ENCODE peak calls at places on chromosome 22, in four cellular contexts. P, J, I and T are unnamed samples. For H3K79me1, the result is how much of the 10 kb centered on the place peaks cover.

GRCh38 chr22:46374663-46375474 is 39.4 kb downstream of the TRMU start:
- DNase-seq in J (no peak), I (no peak), P (no peak), T (no peak)

GRCh38 chr22:26536056-26536761 is 23.9 kb upstream of the TFIP11 start:
- DNase-seq in P (no peak), J (no peak), I (no peak), T (no peak)

GRCh38 chr22:32531228-32531627 is 56.6 kb downstream of the FBXO7 start:
- DNase-seq in J (no peak), I (no peak), P (no peak), T (no peak)

GRCh38 chr22:35630387-35630793 is 13.3 kb upstream of the MB start:
- DNase-seq in P (peak), J (no peak), I (peak), T (peak)

GRCh38 chr22:30301995-30302809 is 12.9 kb upstream of the CASTOR1 start:
- DNase-seq in I (peak), J (no peak), P (no peak), T (no peak)

GRCh38 chr22:17830041-17830961 is 56.0 kb upstream of the BID start:
- DNase-seq in P (peak), J (peak), I (peak), T (peak)

GRCh38 chr22:26086359-26086758 is 82.9 kb upstream of the SEZ6L start:
- DNase-seq in P (peak), I (no peak), J (no peak), T (no peak)

GRCh38 chr22:49301398-49302149 is 526.1 kb downstream of the BRD1 start:
- DNase-seq in I (no peak), P (no peak), J (peak), T (peak)

GRCh38 chr22:32073823-32074380 is 30.8 kb downstream of the SLC5A1 start:
- DNase-seq in P (no peak), J (no peak), I (no peak), T (no peak)

GRCh38 chr22:50530280-50530856 is 556 bp upstream of the TYMP start:
- DNase-seq in I (peak), P (no peak), J (peak), T (peak)

GRCh38 chr22:22853713-22854112 is 33.9 kb upstream of the IGLL5 start:
- DNase-seq in I (no peak), P (no peak), J (no peak), T (no peak)

GRCh38 chr22:46090631-46091201 is 59.6 kb upstream of the PPARA start:
- DNase-seq in I (peak), J (no peak), P (no peak), T (no peak)

GRCh38 chr22:18048041-18048440 is 23.7 kb upstream of the MICAL3 start:
- DNase-seq in P (no peak), J (no peak), I (no peak), T (no peak)

GRCh38 chr22:27802389-27803079 is 978 bp upstream of the MN1 start:
- DNase-seq in J (no peak), P (no peak), I (no peak), T (no peak)

GRCh38 chr22:46233231-46233630 is 16.9 kb downstream of the CDPF1 start:
- DNase-seq in P (no peak), J (no peak), I (peak), T (no peak)

GRCh38 chr22:32286290-32286840 is 31.2 kb upstream of the SLC5A4 start:
- DNase-seq in J (no peak), P (peak), I (no peak), T (no peak)

GRCh38 chr22:50506611-50507420 is 686 bp downstream of the LMF2 start:
- DNase-seq in P (no peak), I (no peak), J (peak), T (peak)

GRCh38 chr22:29733362-29734322 is 13.8 kb downstream of the CABP7 start:
- DNase-seq in J (no peak), P (no peak), I (no peak), T (no peak)

GRCh38 chr22:37556750-37557149 is 3.5 kb upstream of the CDC42EP1 start:
- DNase-seq in P (peak), I (no peak), J (peak), T (peak)

GRCh38 chr22:25702571-25703167 is 39.3 kb upstream of the MYO18B start:
- DNase-seq in J (no peak), P (no peak), I (no peak), T (no peak)

GRCh38 chr22:22431271-22432220 is 77.0 kb downstream of the ZNF280B start:
- DNase-seq in I (peak), P (peak), J (peak), T (peak)

GRCh38 chr22:48765595-48765994 is 1062.1 kb downstream of the BRD1 start:
- DNase-seq in I (no peak), P (no peak), J (no peak), T (no peak)

GRCh38 chr22:38982008-38982927 is at the start of gene APOBEC3B:
- DNase-seq in I (peak), P (peak), J (no peak), T (peak)

GRCh38 chr22:31082606-31083376 is 1.7 kb downstream of the SMTN start:
- DNase-seq in I (peak), P (peak), J (peak), T (peak)

GRCh38 chr22:38694945-38695344 is 5.8 kb downstream of the JOSD1 start:
- DNase-seq in J (no peak), I (no peak), P (no peak), T (no peak)

GRCh38 chr22:17536269-17536668 is 27.0 kb upstream of the SLC25A18 start:
- DNase-seq in I (no peak), J (no peak), P (no peak), T (no peak)

GRCh38 chr22:33112606-33113005 is 54.4 kb upstream of the SYN3 start:
- DNase-seq in I (no peak), P (no peak), J (no peak), T (no peak)

GRCh38 chr22:47631571-47632102 is 869.2 kb downstream of the TBC1D22A start:
- DNase-seq in J (no peak), P (no peak), I (no peak), T (no peak)

GRCh38 chr22:21941921-21942320 is 10.7 kb downstream of the PPM1F start:
- DNase-seq in I (no peak), P (no peak), J (no peak), T (no peak)

GRCh38 chr22:48105254-48105653 is 1342.8 kb downstream of the TBC1D22A start:
- DNase-seq in I (no peak), P (no peak), J (no peak), T (no peak)

GRCh38 chr22:49099496-49100124 is 728.1 kb downstream of the BRD1 start:
- DNase-seq in I (no peak), J (no peak), P (peak), T (no peak)

GRCh38 chr22:47297261-47298016 is 535.0 kb downstream of the TBC1D22A start:
- DNase-seq in P (no peak), J (no peak), I (no peak), T (no peak)

GRCh38 chr22:43118953-43119458 is 8.5 kb downstream of the BIK start:
- DNase-seq in J (no peak), I (no peak), P (no peak), T (no peak)

GRCh38 chr22:46071451-46072029 is 78.8 kb upstream of the PPARA start:
- DNase-seq in J (peak), I (peak), P (no peak), T (peak)

GRCh38 chr22:31241936-31242335 is 29.8 kb downstream of the LIMK2 start:
- DNase-seq in J (no peak), P (peak), I (peak), T (no peak)

GRCh38 chr22:29327089-29327764 is 11.7 kb upstream of the RASL10A start:
- DNase-seq in I (no peak), P (no peak), J (no peak), T (no peak)

GRCh38 chr22:44410396-44411056 is 87.5 kb downstream of the RTL6 start:
- DNase-seq in P (no peak), I (no peak), J (no peak), T (peak)

GRCh38 chr22:44407404-44408226 is 90.4 kb downstream of the RTL6 start:
- DNase-seq in I (no peak), J (no peak), P (no peak), T (peak)

GRCh38 chr22:44408227-44409192 is 89.5 kb downstream of the RTL6 start:
- DNase-seq in I (no peak), P (no peak), J (no peak), T (peak)

GRCh38 chr22:44409691-44410316 is 88.2 kb downstream of the RTL6 start:
- DNase-seq in J (no peak), P (no peak), I (no peak), T (peak)

GRCh38 chr22:44409211-44409648 is 88.8 kb downstream of the RTL6 start:
- DNase-seq in I (no peak), J (no peak), P (no peak), T (no peak)
- H2BK15ac ChIP-seq in I (no peak), J (no peak), P (no peak), T (no peak)

GRCh38 chr22:24053481-24054226 is 42.5 kb downstream of the CABIN1 start:
- DNase-seq in P (no peak), I (no peak), J (no peak), T (no peak)
- H4K5ac ChIP-seq in P (no peak), I (peak), J (no peak), T (no peak)

DNA sequence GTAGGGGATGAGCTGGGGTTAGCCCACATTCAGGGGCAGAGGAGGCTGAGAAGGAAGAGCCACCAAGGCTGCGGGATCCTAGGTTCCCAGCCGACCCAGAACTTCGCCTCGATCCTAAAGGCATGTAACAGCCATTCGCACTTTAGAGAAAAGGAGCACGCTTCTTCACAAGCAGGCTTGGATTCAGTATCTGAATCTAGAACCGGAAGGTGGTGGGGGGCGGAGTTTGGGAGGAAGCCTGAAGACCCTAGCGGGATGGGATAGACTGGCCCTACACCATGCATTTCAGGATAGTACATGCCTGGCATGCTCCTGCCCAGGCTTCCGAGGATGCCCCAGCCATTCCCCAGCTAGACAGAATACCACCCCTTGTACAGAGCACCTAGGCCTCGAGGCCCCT is 4.4 kb downstream of the SCARF2 start:
- DNase-seq in I (no peak), J (no peak), P (no peak), T (no peak)
- H3K79me1 ChIP-seq in I (under half), J (under half), P (under half), T (under half)

GRCh38 chr22:41436322-41437113 is 10.1 kb downstream of the TOB2 start:
- DNase-seq in I (no peak), P (no peak), J (no peak), T (no peak)

GRCh38 chr22:41429946-41430332 is 16.7 kb downstream of the TOB2 start:
- DNase-seq in J (no peak), P (no peak), I (no peak), T (no peak)

GRCh38 chr22:41435560-41435959 is 11.0 kb downstream of the TOB2 start:
- DNase-seq in I (no peak), P (peak), J (no peak), T (no peak)

GRCh38 chr22:41429232-41429945 is 17.2 kb downstream of the TOB2 start:
- DNase-seq in P (no peak), J (no peak), I (no peak), T (no peak)

DNA sequence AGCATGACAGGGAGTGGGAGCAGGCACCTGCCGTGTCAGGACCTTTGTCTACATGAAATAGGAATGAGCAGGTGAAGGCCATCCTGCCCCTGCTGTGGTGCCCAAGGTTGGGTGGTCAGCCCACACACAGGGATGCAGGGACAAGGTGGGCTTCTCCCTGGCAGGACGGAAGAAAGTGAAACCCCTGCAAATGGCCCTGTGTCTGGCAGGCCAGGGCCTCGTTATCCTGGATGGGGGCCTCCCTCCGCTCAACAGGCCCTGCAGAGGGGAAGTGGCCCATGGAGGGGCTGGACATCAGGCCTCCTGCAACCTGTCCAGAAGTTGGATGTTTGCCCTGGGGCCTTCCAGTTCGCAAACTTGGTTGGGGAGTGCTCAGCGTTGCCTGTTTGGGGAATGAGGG is 14.9 kb downstream of the TOB2 start:
- DNase-seq in P (no peak), I (no peak), J (no peak), T (no peak)
- H2BK15ac ChIP-seq in P (no peak), I (no peak), J (no peak), T (no peak)

GRCh38 chr22:20420157-20420842 is 17.3 kb downstream of the SCARF2 start:
- DNase-seq in I (no peak), J (no peak), P (no peak), T (no peak)

GRCh38 chr22:20422271-20422958 is 15.2 kb downstream of the SCARF2 start:
- DNase-seq in J (no peak), I (peak), P (no peak), T (no peak)

GRCh38 chr22:20422965-20423635 is 14.5 kb downstream of the SCARF2 start:
- DNase-seq in I (no peak), J (no peak), P (no peak), T (no peak)

GRCh38 chr22:20419664-20419951 is 18.0 kb downstream of the SCARF2 start:
- DNase-seq in J (no peak), I (no peak), P (no peak), T (no peak)

GRCh38 chr22:20421507-20421874 is 16.1 kb downstream of the SCARF2 start:
- DNase-seq in P (no peak), J (no peak), I (no peak), T (no peak)
- H4K5ac ChIP-seq in P (no peak), J (no peak), I (no peak), T (no peak)